ENCODE peak calls at places on chromosome 11, in four cellular contexts. One of them, this sample, is unnamed.
A peak's percentile ranks its signal among the peaks of the same experiment; 100 is the strongest.

GRCh38 chr11:57297221-57297620 is 27.5 kb downstream of the TNKS1BP1 start:
- DNase-seq in NCI-H2029: no peak
- DNase-seq in activated T-cell treated with anti-CD3 and anti-CD28 coated beads for 1 hour: no peak
- DNase-seq in nephron progenitor cell: no peak
- DNase-seq in this sample: no peak

GRCh38 chr11:108496643-108497256 is 1.4 kb downstream of the POGLUT3 start:
- DNase-seq in nephron progenitor cell: no peak
- DNase-seq in activated T-cell treated with anti-CD3 and anti-CD28 coated beads for 1 hour: no peak
- DNase-seq in NCI-H2029: no peak
- DNase-seq in this sample: no peak

GRCh38 chr11:1338201-1339065 is 29.0 kb upstream of the TOLLIP start:
- DNase-seq in nephron progenitor cell: no peak
- DNase-seq in NCI-H2029: no peak
- DNase-seq in activated T-cell treated with anti-CD3 and anti-CD28 coated beads for 1 hour: no peak
- DNase-seq in this sample: no peak

GRCh38 chr11:120839846-120840402 is 184.0 kb upstream of the TBCEL start:
- DNase-seq in nephron progenitor cell: no peak
- DNase-seq in NCI-H2029: no peak
- DNase-seq in activated T-cell treated with anti-CD3 and anti-CD28 coated beads for 1 hour: no peak
- DNase-seq in this sample: peak; percentile 13

GRCh38 chr11:36601145-36601544 is 3.1 kb upstream of the RAG2 start:
- DNase-seq in NCI-H2029: no peak
- DNase-seq in nephron progenitor cell: no peak
- DNase-seq in activated T-cell treated with anti-CD3 and anti-CD28 coated beads for 1 hour: no peak
- DNase-seq in this sample: peak; percentile 3

GRCh38 chr11:118820412-118821357 is 29.7 kb upstream of the DDX6 start:
- DNase-seq in nephron progenitor cell: peak; percentile 3
- DNase-seq in activated T-cell treated with anti-CD3 and anti-CD28 coated beads for 1 hour: no peak
- DNase-seq in NCI-H2029: peak; percentile 78
- DNase-seq in this sample: no peak

GRCh38 chr11:67449116-67449844 is 3.2 kb downstream of the GPR152 start:
- DNase-seq in activated T-cell treated with anti-CD3 and anti-CD28 coated beads for 1 hour: no peak
- DNase-seq in nephron progenitor cell: no peak
- DNase-seq in NCI-H2029: peak; percentile 45
- DNase-seq in this sample: peak; percentile 53

GRCh38 chr11:842370-843002 is at the start of the genes POLR2L and TSPAN4:
- DNase-seq in activated T-cell treated with anti-CD3 and anti-CD28 coated beads for 1 hour: peak; percentile 89
- DNase-seq in nephron progenitor cell: peak; percentile 91
- DNase-seq in NCI-H2029: peak; percentile 82
- DNase-seq in this sample: no peak

GRCh38 chr11:65280646-65281045 is 18.9 kb downstream of the POLA2 start:
- DNase-seq in NCI-H2029: no peak
- DNase-seq in activated T-cell treated with anti-CD3 and anti-CD28 coated beads for 1 hour: no peak
- DNase-seq in nephron progenitor cell: no peak
- DNase-seq in this sample: no peak

GRCh38 chr11:126355926-126356897 is 726 bp downstream of the ST3GAL4 start:
- DNase-seq in activated T-cell treated with anti-CD3 and anti-CD28 coated beads for 1 hour: no peak
- DNase-seq in nephron progenitor cell: no peak
- DNase-seq in NCI-H2029: no peak
- DNase-seq in this sample: peak; percentile 61

GRCh38 chr11:26044389-26044788 is 287.5 kb upstream of the ANO3 start:
- DNase-seq in activated T-cell treated with anti-CD3 and anti-CD28 coated beads for 1 hour: no peak
- DNase-seq in nephron progenitor cell: no peak
- DNase-seq in NCI-H2029: no peak
- DNase-seq in this sample: no peak

GRCh38 chr11:120841074-120841473 is 182.8 kb upstream of the TBCEL start:
- DNase-seq in NCI-H2029: no peak
- DNase-seq in activated T-cell treated with anti-CD3 and anti-CD28 coated beads for 1 hour: no peak
- DNase-seq in nephron progenitor cell: no peak
- DNase-seq in this sample: no peak

GRCh38 chr11:73333626-73334199 is 25.6 kb downstream of the ARHGEF17 start:
- DNase-seq in activated T-cell treated with anti-CD3 and anti-CD28 coated beads for 1 hour: no peak
- DNase-seq in NCI-H2029: no peak
- DNase-seq in nephron progenitor cell: no peak
- DNase-seq in this sample: no peak

GRCh38 chr11:6617315-6617781 is 1.9 kb downstream of the TPP1 start:
- DNase-seq in activated T-cell treated with anti-CD3 and anti-CD28 coated beads for 1 hour: no peak
- DNase-seq in nephron progenitor cell: no peak
- DNase-seq in NCI-H2029: no peak
- DNase-seq in this sample: peak; percentile 69

GRCh38 chr11:59197990-59198389 is 14.7 kb downstream of the MPEG1 start:
- DNase-seq in NCI-H2029: peak; percentile 28
- DNase-seq in nephron progenitor cell: no peak
- DNase-seq in activated T-cell treated with anti-CD3 and anti-CD28 coated beads for 1 hour: no peak
- DNase-seq in this sample: no peak

GRCh38 chr11:34235189-34235588 is 122.6 kb downstream of the ABTB2 start:
- DNase-seq in activated T-cell treated with anti-CD3 and anti-CD28 coated beads for 1 hour: no peak
- DNase-seq in nephron progenitor cell: no peak
- DNase-seq in NCI-H2029: no peak
- DNase-seq in this sample: no peak

GRCh38 chr11:93921695-93922468 is 71.5 kb upstream of the VSTM5 start:
- DNase-seq in nephron progenitor cell: peak; percentile 49
- DNase-seq in NCI-H2029: peak; percentile 60
- DNase-seq in activated T-cell treated with anti-CD3 and anti-CD28 coated beads for 1 hour: no peak
- DNase-seq in this sample: no peak

GRCh38 chr11:66543263-66544107 is 2.4 kb downstream of the ZDHHC24 start:
- DNase-seq in activated T-cell treated with anti-CD3 and anti-CD28 coated beads for 1 hour: peak; percentile 45
- DNase-seq in NCI-H2029: no peak
- DNase-seq in nephron progenitor cell: peak; percentile 70
- DNase-seq in this sample: no peak

GRCh38 chr11:73623651-73624050 is 22.7 kb upstream of the PLEKHB1 start:
- DNase-seq in NCI-H2029: no peak
- DNase-seq in activated T-cell treated with anti-CD3 and anti-CD28 coated beads for 1 hour: no peak
- DNase-seq in nephron progenitor cell: no peak
- DNase-seq in this sample: peak; percentile 73

GRCh38 chr11:76177250-76177686 is 29.0 kb downstream of the WNT11 start:
- DNase-seq in NCI-H2029: no peak
- DNase-seq in nephron progenitor cell: no peak
- DNase-seq in activated T-cell treated with anti-CD3 and anti-CD28 coated beads for 1 hour: no peak
- DNase-seq in this sample: no peak